ENCODE peak calls at places on chromosomes 1 and 21, in four cellular contexts. W is OCI-LY7, A is neural crest cell, J is activated T-cell treated with anti-CD3 and anti-CD28 coated beads for 24 hours. Z is an unnamed sample.

GRCh38 chr1:1451696-1452364 is 2.3 kb downstream of the ATAD3C start:
- DNase-seq in W (no peak), A (no peak), J (no peak), Z (no peak)

GRCh38 chr1:108852541-108852940 is 4.4 kb downstream of the AKNAD1 start:
- DNase-seq in W (no peak), A (no peak), J (no peak), Z (no peak)

GRCh38 chr1:167121375-167122120 is 27.7 kb downstream of the STYXL2 start:
- DNase-seq in W (no peak), A (peak), J (peak), Z (no peak)

GRCh38 chr1:156848461-156849150 is 10.3 kb downstream of the INSRR start:
- DNase-seq in W (no peak), A (no peak), J (peak), Z (no peak)

GRCh38 chr1:42035205-42035829 is 116.6 kb upstream of the HIVEP3 start:
- DNase-seq in W (peak), A (peak), J (no peak), Z (no peak)

GRCh38 chr1:1359316-1359667 is 937 bp upstream of the MXRA8 start:
- DNase-seq in W (no peak), A (no peak), J (no peak), Z (no peak)

GRCh38 chr1:31751822-31752241 is 12.3 kb downstream of the ADGRB2 start:
- DNase-seq in W (no peak), A (no peak), J (no peak), Z (no peak)

GRCh38 chr1:59640851-59641250 is 173.9 kb upstream of the HOOK1 start:
- DNase-seq in W (no peak), A (no peak), J (no peak), Z (no peak)

GRCh38 chr21:22763442-22763841 is 1765.2 kb downstream of the NCAM2 start:
- DNase-seq in W (no peak), A (no peak), J (no peak), Z (no peak)

GRCh38 chr1:162200096-162200847 is 130.8 kb downstream of the NOS1AP start:
- DNase-seq in W (no peak), A (no peak), J (no peak), Z (no peak)

GRCh38 chr1:173479649-173480048 is 2.5 kb downstream of the PRDX6 start:
- DNase-seq in W (no peak), A (no peak), J (no peak), Z (no peak)

GRCh38 chr1:32291708-32292508 is at the start of gene HDAC1:
- DNase-seq in W (peak), A (peak), J (peak), Z (peak)

GRCh38 chr21:16588433-16588860 is 858.7 kb downstream of the USP25 start:
- DNase-seq in W (no peak), A (peak), J (no peak), Z (no peak)

GRCh38 chr1:2972879-2973575 is 48.2 kb upstream of the ACTRT2 start:
- DNase-seq in W (no peak), A (no peak), J (no peak), Z (no peak)

GRCh38 chr1:151934048-151934493 is 24.8 kb upstream of the THEM4 start:
- DNase-seq in W (peak), A (peak), J (peak), Z (no peak)

GRCh38 chr1:49102752-49103151 is 326.1 kb upstream of the BEND5 start:
- DNase-seq in W (no peak), A (no peak), J (no peak), Z (no peak)

GRCh38 chr1:46285730-46286477 is 17.5 kb downstream of the LRRC41 start:
- DNase-seq in W (peak), A (no peak), J (peak), Z (no peak)

GRCh38 chr1:68384872-68385390 is 64.8 kb downstream of the RPE65 start:
- DNase-seq in W (no peak), A (no peak), J (no peak), Z (no peak)

GRCh38 chr1:234538930-234539649 is 60.1 kb upstream of the TARBP1 start:
- DNase-seq in W (no peak), A (no peak), J (no peak), Z (no peak)

GRCh38 chr1:159908255-159908905 is 8.4 kb upstream of the CFAP45 start:
- DNase-seq in W (no peak), A (no peak), J (no peak), Z (no peak)

GRCh38 chr1:88394958-88395357 is 289.1 kb upstream of the PKN2 start:
- DNase-seq in W (no peak), A (no peak), J (no peak), Z (no peak)

GRCh38 chr1:113938192-113938591 is 9.1 kb downstream of the HIPK1 start:
- DNase-seq in W (no peak), A (no peak), J (no peak), Z (no peak)